ENCODE peak calls at places on chromosomes 4 and X, in six cellular contexts. One of them, this sample, is unnamed.

GRCh38 chr4:54440394-54441223 is 211.5 kb downstream of the PDGFRA start:
- DNase-seq in iPS DF 6.9: no peak
- DNase-seq in activated effector memory CD4-positive, alpha-beta T cell treated with anti-CD3 and anti-CD28 coated beads, Interleukin-2, amount 50 U/mL, for 16 hours: no peak
- DNase-seq in HCT116: peak; percentile 29
- DNase-seq in GM06990: no peak
- DNase-seq in PC-3: peak; percentile 66
- DNase-seq in this sample: no peak

GRCh38 chrX:56763556-56764152 is 34.6 kb downstream of the NBDY start:
- DNase-seq in iPS DF 6.9: no peak
- DNase-seq in activated effector memory CD4-positive, alpha-beta T cell treated with anti-CD3 and anti-CD28 coated beads, Interleukin-2, amount 50 U/mL, for 16 hours: peak; percentile 78
- DNase-seq in HCT116: no peak
- DNase-seq in GM06990: peak; percentile 72
- DNase-seq in PC-3: no peak
- DNase-seq in this sample: peak; percentile 83

GRCh38 chr4:93779228-93779627 is 49.3 kb upstream of the ATOH1 start:
- DNase-seq in iPS DF 6.9: no peak
- DNase-seq in activated effector memory CD4-positive, alpha-beta T cell treated with anti-CD3 and anti-CD28 coated beads, Interleukin-2, amount 50 U/mL, for 16 hours: no peak
- DNase-seq in HCT116: no peak
- DNase-seq in GM06990: no peak
- DNase-seq in PC-3: no peak
- DNase-seq in this sample: no peak

GRCh38 chrX:150897371-150898319 is 823 bp downstream of the CD99L2 start:
- DNase-seq in iPS DF 6.9: no peak
- DNase-seq in activated effector memory CD4-positive, alpha-beta T cell treated with anti-CD3 and anti-CD28 coated beads, Interleukin-2, amount 50 U/mL, for 16 hours: peak; percentile 78
- DNase-seq in HCT116: no peak
- DNase-seq in GM06990: peak; percentile 26
- DNase-seq in PC-3: peak; percentile 15
- DNase-seq in this sample: no peak

GRCh38 chrX:48736303-48736702 is 25.2 kb upstream of the GLOD5 start:
- DNase-seq in iPS DF 6.9: no peak
- DNase-seq in activated effector memory CD4-positive, alpha-beta T cell treated with anti-CD3 and anti-CD28 coated beads, Interleukin-2, amount 50 U/mL, for 16 hours: no peak
- DNase-seq in HCT116: no peak
- DNase-seq in GM06990: no peak
- DNase-seq in PC-3: no peak
- DNase-seq in this sample: no peak

GRCh38 chrX:67408423-67409079 is 135.3 kb upstream of the AR start:
- DNase-seq in iPS DF 6.9: no peak
- DNase-seq in activated effector memory CD4-positive, alpha-beta T cell treated with anti-CD3 and anti-CD28 coated beads, Interleukin-2, amount 50 U/mL, for 16 hours: no peak
- DNase-seq in HCT116: no peak
- DNase-seq in GM06990: no peak
- DNase-seq in PC-3: no peak
- DNase-seq in this sample: no peak

GRCh38 chrX:150365051-150365952 is 2.2 kb downstream of the MAMLD1 start:
- DNase-seq in iPS DF 6.9: no peak
- DNase-seq in activated effector memory CD4-positive, alpha-beta T cell treated with anti-CD3 and anti-CD28 coated beads, Interleukin-2, amount 50 U/mL, for 16 hours: peak; percentile 85
- DNase-seq in HCT116: peak; percentile 35
- DNase-seq in GM06990: no peak
- DNase-seq in PC-3: peak; percentile 57
- DNase-seq in this sample: no peak

GRCh38 chrX:17655232-17656034 is 81.9 kb upstream of the SCML1 start:
- DNase-seq in iPS DF 6.9: no peak
- DNase-seq in activated effector memory CD4-positive, alpha-beta T cell treated with anti-CD3 and anti-CD28 coated beads, Interleukin-2, amount 50 U/mL, for 16 hours: no peak
- DNase-seq in HCT116: no peak
- DNase-seq in GM06990: no peak
- DNase-seq in PC-3: no peak
- DNase-seq in this sample: no peak

GRCh38 chr4:6095897-6096296 is 77.7 kb upstream of the C4orf50 start:
- DNase-seq in iPS DF 6.9: no peak
- DNase-seq in activated effector memory CD4-positive, alpha-beta T cell treated with anti-CD3 and anti-CD28 coated beads, Interleukin-2, amount 50 U/mL, for 16 hours: peak; percentile 50
- DNase-seq in HCT116: no peak
- DNase-seq in GM06990: no peak
- DNase-seq in PC-3: no peak
- DNase-seq in this sample: no peak

GRCh38 chr4:140250989-140251552 is 97.1 kb upstream of the MAML3 start:
- DNase-seq in iPS DF 6.9: no peak
- DNase-seq in activated effector memory CD4-positive, alpha-beta T cell treated with anti-CD3 and anti-CD28 coated beads, Interleukin-2, amount 50 U/mL, for 16 hours: no peak
- DNase-seq in HCT116: no peak
- DNase-seq in GM06990: no peak
- DNase-seq in PC-3: no peak
- DNase-seq in this sample: no peak

GRCh38 chr4:139030614-139031235 is 15.1 kb downstream of the NOCT start:
- DNase-seq in iPS DF 6.9: peak; percentile 87
- DNase-seq in activated effector memory CD4-positive, alpha-beta T cell treated with anti-CD3 and anti-CD28 coated beads, Interleukin-2, amount 50 U/mL, for 16 hours: peak; percentile 85
- DNase-seq in HCT116: peak; percentile 61
- DNase-seq in GM06990: peak; percentile 22
- DNase-seq in PC-3: peak; percentile 72
- DNase-seq in this sample: peak; percentile 82

GRCh38 chr4:77818667-77819408 is at the start of gene CNOT6L:
- DNase-seq in iPS DF 6.9: no peak
- DNase-seq in activated effector memory CD4-positive, alpha-beta T cell treated with anti-CD3 and anti-CD28 coated beads, Interleukin-2, amount 50 U/mL, for 16 hours: peak; percentile 85
- DNase-seq in HCT116: peak; percentile 36
- DNase-seq in GM06990: peak; percentile 83
- DNase-seq in PC-3: peak; percentile 68
- DNase-seq in this sample: peak; percentile 78

GRCh38 chr4:151000747-151001429 is 14.2 kb downstream of the LRBA start:
- DNase-seq in iPS DF 6.9: no peak
- DNase-seq in activated effector memory CD4-positive, alpha-beta T cell treated with anti-CD3 and anti-CD28 coated beads, Interleukin-2, amount 50 U/mL, for 16 hours: no peak
- DNase-seq in HCT116: no peak
- DNase-seq in GM06990: no peak
- DNase-seq in PC-3: no peak
- DNase-seq in this sample: no peak

GRCh38 chr4:104649631-104650030 is 154.9 kb upstream of the CXXC4 start:
- DNase-seq in iPS DF 6.9: no peak
- DNase-seq in activated effector memory CD4-positive, alpha-beta T cell treated with anti-CD3 and anti-CD28 coated beads, Interleukin-2, amount 50 U/mL, for 16 hours: no peak
- DNase-seq in HCT116: no peak
- DNase-seq in GM06990: no peak
- DNase-seq in PC-3: no peak
- DNase-seq in this sample: no peak

GRCh38 chr4:2390146-2390545 is 28.3 kb downstream of the ZFYVE28 start:
- DNase-seq in iPS DF 6.9: no peak
- DNase-seq in activated effector memory CD4-positive, alpha-beta T cell treated with anti-CD3 and anti-CD28 coated beads, Interleukin-2, amount 50 U/mL, for 16 hours: no peak
- DNase-seq in HCT116: no peak
- DNase-seq in GM06990: no peak
- DNase-seq in PC-3: no peak
- DNase-seq in this sample: no peak

GRCh38 chr4:4507923-4508322 is 33.9 kb downstream of the STX18 start:
- DNase-seq in iPS DF 6.9: no peak
- DNase-seq in activated effector memory CD4-positive, alpha-beta T cell treated with anti-CD3 and anti-CD28 coated beads, Interleukin-2, amount 50 U/mL, for 16 hours: no peak
- DNase-seq in HCT116: peak; percentile 12
- DNase-seq in GM06990: no peak
- DNase-seq in PC-3: peak; percentile 32
- DNase-seq in this sample: no peak

GRCh38 chrX:20545538-20545937 is 278.8 kb upstream of the RPS6KA3 start:
- DNase-seq in iPS DF 6.9: no peak
- DNase-seq in activated effector memory CD4-positive, alpha-beta T cell treated with anti-CD3 and anti-CD28 coated beads, Interleukin-2, amount 50 U/mL, for 16 hours: no peak
- DNase-seq in HCT116: no peak
- DNase-seq in GM06990: no peak
- DNase-seq in PC-3: no peak
- DNase-seq in this sample: no peak

This sample was measured in right atrium auricular region.